ENCODE peak calls at places on chromosome 4, in nine cellular contexts. P is fibroblast of lung, Y is NCI-H1092 treated with DMSO at 0.1 percent for 48 hours, T is LHCN-M2, G is AG04449, Q is T-helper 2 cell, C is SK-N-DZ, F is hepatic stellate cell, N is head of caudate nucleus. L is an unnamed sample.

GRCh38 chr4:184617611-184618196 is 31.5 kb downstream of the CASP3 start:
- DNase-seq in P (no peak), Y (no peak), T (no peak), G (no peak), Q (no peak), C (no peak), F (no peak), N (no peak), L (no peak)

GRCh38 chr4:43282534-43282933 is 390.0 kb downstream of the GRXCR1 start:
- DNase-seq in P (no peak), Y (no peak), T (peak), G (no peak), Q (no peak), C (no peak), F (no peak), N (no peak), L (no peak)

GRCh38 chr4:24564488-24564887 is 19.9 kb downstream of the DHX15 start:
- DNase-seq in P (no peak), Y (no peak), T (no peak), G (no peak), Q (no peak), C (no peak), F (no peak), N (no peak), L (no peak)

GRCh38 chr4:71062436-71062835 is 69.0 kb downstream of the DCK start:
- DNase-seq in P (no peak), Y (no peak), T (no peak), G (no peak), Q (no peak), C (no peak), F (no peak), N (no peak), L (no peak)

GRCh38 chr4:103415801-103416200 is 217.7 kb upstream of the CENPE start:
- DNase-seq in P (no peak), Y (no peak), T (no peak), G (no peak), Q (no peak), C (peak), F (no peak), N (no peak), L (no peak)

GRCh38 chr4:108342325-108342986 is 173.7 kb upstream of the LEF1 start:
- DNase-seq in P (no peak), Y (no peak), T (no peak), G (no peak), Q (peak), C (no peak), F (no peak), N (no peak), L (no peak)

GRCh38 chr4:77040856-77041576 is 34.8 kb downstream of the CCNI start:
- DNase-seq in P (peak), Y (no peak), T (no peak), G (no peak), Q (no peak), C (no peak), F (no peak), N (no peak), L (no peak)

GRCh38 chr4:140697709-140698560 is 58.2 kb downstream of the TBC1D9 start:
- DNase-seq in P (no peak), Y (no peak), T (no peak), G (no peak), Q (no peak), C (no peak), F (no peak), N (no peak), L (no peak)

GRCh38 chr4:100450449-100450848 is 67.4 kb downstream of the EMCN start:
- DNase-seq in P (peak), Y (no peak), T (peak), G (no peak), Q (no peak), C (no peak), F (no peak), N (no peak), L (no peak)

GRCh38 chr4:4852591-4853362 is 6.7 kb upstream of the MSX1 start:
- DNase-seq in P (peak), Y (no peak), T (peak), G (peak), Q (no peak), C (no peak), F (peak), N (peak), L (no peak)

GRCh38 chr4:133146574-133147198 is 2.4 kb upstream of the PCDH10 start:
- DNase-seq in P (peak), Y (peak), T (peak), G (no peak), Q (no peak), C (peak), F (peak), N (peak), L (peak)

GRCh38 chr4:112589207-112589606 is 47.5 kb downstream of the ZGRF1 start:
- DNase-seq in P (peak), Y (no peak), T (peak), G (no peak), Q (no peak), C (no peak), F (no peak), N (no peak), L (no peak)

GRCh38 chr4:140856692-140857091 is 100.5 kb upstream of the TBC1D9 start:
- DNase-seq in P (peak), Y (peak), T (peak), G (no peak), Q (no peak), C (no peak), F (peak), N (no peak), L (no peak)

GRCh38 chr4:3442460-3442958 is 741 bp downstream of the HGFAC start:
- DNase-seq in P (no peak), Y (no peak), T (no peak), G (no peak), Q (no peak), C (no peak), F (no peak), N (no peak), L (no peak)

GRCh38 chr4:180832086-180832485 is 1411.1 kb upstream of the TENM3 start:
- DNase-seq in P (no peak), Y (no peak), T (peak), G (no peak), Q (no peak), C (no peak), F (no peak), N (no peak), L (no peak)

GRCh38 chr4:113657834-113658233 is 103.7 kb downstream of the CAMK2D start:
- DNase-seq in P (peak), Y (peak), T (peak), G (no peak), Q (no peak), C (no peak), F (no peak), N (no peak), L (no peak)

GRCh38 chr4:67746797-67747495 is 7.2 kb downstream of the GNRHR start:
- DNase-seq in P (peak), Y (peak), T (peak), G (no peak), Q (peak), C (peak), F (peak), N (no peak), L (no peak)

GRCh38 chr4:153532636-153533035 is 66.5 kb downstream of the TMEM131L start:
- DNase-seq in P (no peak), Y (no peak), T (no peak), G (no peak), Q (no peak), C (no peak), F (no peak), N (no peak), L (no peak)

GRCh38 chr4:132901224-132901623 is 247.9 kb upstream of the PCDH10 start:
- DNase-seq in P (no peak), Y (no peak), T (no peak), G (no peak), Q (no peak), C (no peak), F (no peak), N (no peak), L (no peak)

GRCh38 chr4:111698361-111698760 is 446.9 kb upstream of the FAM241A start:
- DNase-seq in P (no peak), Y (no peak), T (no peak), G (no peak), Q (no peak), C (no peak), F (no peak), N (no peak), L (no peak)

GRCh38 chr4:118367872-118368271 is 15.1 kb upstream of the PRSS12 start:
- DNase-seq in P (no peak), Y (peak), T (no peak), G (no peak), Q (no peak), C (no peak), F (no peak), N (no peak), L (no peak)

GRCh38 chr4:185023471-185023870 is 5.2 kb downstream of the HELT start:
- DNase-seq in P (no peak), Y (no peak), T (no peak), G (no peak), Q (no peak), C (no peak), F (no peak), N (no peak), L (no peak)